ENCODE peak calls at places on chromosomes 4 and X, in ten cellular contexts. J is colonic mucosa, X is testis, M is HL-60, K is tibial artery, I is AG10803, H is WERI-Rb-1, V is tibial nerve, C is choroid plexus epithelial cell, L is heart left ventricle. S is an unnamed sample.
A peak's percentile ranks its signal among the peaks of the same experiment; 100 is the strongest.

GRCh38 chr4:43223820-43224219 is 331.3 kb downstream of the GRXCR1 start:
- DNase-seq in J (no peak), M (no peak), H (no peak), V (no peak), L (no peak), C (no peak), K (no peak), X (no peak), I (no peak), S (peak; percentile 16)

GRCh38 chr4:41369680-41370079 is 113.0 kb downstream of the UCHL1 start:
- DNase-seq in I (no peak), C (no peak), H (no peak), M (no peak), K (peak; percentile 70), X (no peak), J (no peak), V (no peak), L (peak; percentile 83), S (no peak)

GRCh38 chrX:108167211-108167872 is 75.8 kb downstream of the ATG4A start:
- DNase-seq in M (no peak), X (no peak), K (no peak), J (no peak), L (no peak), H (no peak), I (peak; percentile 12), V (no peak), C (peak; percentile 76), S (peak; percentile 37)

GRCh38 chrX:25523574-25523973 is 507.8 kb upstream of the ARX start:
- DNase-seq in M (peak; percentile 21), C (peak; percentile 63), K (no peak), H (peak; percentile 42), L (no peak), V (no peak), X (peak; percentile 36), I (peak; percentile 7), J (no peak), S (peak; percentile 2)

GRCh38 chrX:87846956-87847355 is 329.4 kb downstream of the KLHL4 start:
- DNase-seq in L (no peak), X (no peak), I (no peak), K (no peak), M (no peak), C (no peak), H (no peak), J (no peak), V (no peak), S (no peak)

GRCh38 chrX:147217334-147217733 is 402.8 kb upstream of the CXorf51A start:
- DNase-seq in I (no peak), K (no peak), M (no peak), J (no peak), H (no peak), V (no peak), C (no peak), X (no peak), L (no peak), S (no peak)

GRCh38 chr4:122313001-122313400 is 65.8 kb upstream of the ADAD1 start:
- DNase-seq in V (no peak), C (no peak), K (no peak), I (no peak), X (no peak), H (no peak), L (no peak), J (no peak), M (no peak), S (no peak)

GRCh38 chr4:39873823-39874222 is 103.9 kb downstream of the PDS5A start:
- DNase-seq in J (no peak), X (no peak), M (no peak), H (no peak), L (no peak), K (no peak), C (peak; percentile 80), I (peak; percentile 14), V (no peak), S (peak; percentile 81)

GRCh38 chrX:13688772-13689518 is at the start of gene RAB9A:
- DNase-seq in L (peak; percentile 88), H (peak; percentile 93), C (peak; percentile 65), M (peak; percentile 75), X (peak; percentile 86), J (peak; percentile 92), I (peak; percentile 62), V (peak; percentile 77), K (peak; percentile 74), S (peak; percentile 80)

GRCh38 chr4:74440356-74440755 is 4.6 kb upstream of the AREG start:
- DNase-seq in J (no peak), C (peak; percentile 20), I (no peak), H (no peak), M (no peak), V (no peak), K (no peak), X (peak; percentile 64), L (no peak), S (no peak)

GRCh38 chrX:129823115-129823514 is 20.6 kb downstream of the ZDHHC9 start:
- DNase-seq in V (no peak), L (no peak), J (peak; percentile 43), H (peak; percentile 49), X (peak; percentile 37), M (peak; percentile 58), I (peak; percentile 27), C (peak; percentile 66), K (peak; percentile 26), S (peak; percentile 34)

GRCh38 chr4:3826247-3827172 is 60.3 kb downstream of the ADRA2C start:
- DNase-seq in V (no peak), J (no peak), X (no peak), K (no peak), C (no peak), H (no peak), I (no peak), L (no peak), M (no peak), S (no peak)

GRCh38 chrX:39242187-39242586 is 440.9 kb downstream of the MID1IP1 start:
- DNase-seq in L (no peak), M (peak; percentile 12), X (peak; percentile 24), V (no peak), I (no peak), H (peak; percentile 45), J (peak; percentile 64), K (no peak), C (peak; percentile 36), S (peak; percentile 11)
- TF ChIP-seq CTCF in L (peak; percentile 29), M (peak; percentile 12), X (peak; percentile 21), V (peak; percentile 25), I (peak; percentile 33), H (peak; percentile 74), J (peak; percentile 45), K (peak; percentile 11), C (peak; percentile 52), S (peak; percentile 40)

DNA sequence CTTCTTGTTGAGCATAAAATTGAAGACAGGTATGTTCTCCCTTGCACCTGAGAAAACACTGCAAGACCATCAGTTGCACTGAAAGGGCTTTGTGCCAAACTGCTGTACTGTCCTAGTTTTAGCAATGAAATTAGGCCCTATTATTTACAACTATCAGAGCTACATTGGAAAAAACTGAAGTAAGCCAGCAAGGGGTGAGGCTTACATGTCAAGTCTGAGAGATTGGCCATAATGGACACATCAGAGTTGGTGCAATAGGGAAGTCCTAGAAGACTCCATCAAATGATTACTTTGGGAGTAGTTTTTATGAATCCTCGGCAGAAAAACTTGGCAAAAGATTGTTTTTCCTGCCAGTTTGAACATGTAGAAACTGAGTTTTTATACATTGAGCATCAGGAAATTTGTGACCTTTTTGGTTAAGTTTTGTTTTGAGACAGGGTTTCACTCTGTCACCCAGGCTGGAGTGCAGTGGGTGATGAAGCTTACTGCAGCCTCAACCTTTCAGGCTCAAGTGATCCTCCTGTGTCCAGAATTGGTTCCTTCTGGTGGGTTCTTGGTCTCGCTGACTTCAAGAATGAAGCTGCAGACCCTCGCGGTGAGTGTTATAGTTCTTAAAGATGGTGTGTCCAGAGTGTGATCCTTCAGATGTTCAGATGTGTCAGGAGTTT is 160.1 kb upstream of the BANK1 start:
- DNase-seq in I (no peak), K (no peak), V (no peak), L (no peak), J (no peak), X (no peak), H (no peak), M (no peak), C (no peak), S (no peak)
- H3K4me3 ChIP-seq in I (no peak overlapping the region), K (no peak overlapping the region), V (no peak overlapping the region), L (no peak overlapping the region), J (no peak overlapping the region), X (no peak overlapping the region), H (no peak overlapping the region), M (no peak overlapping the region), C (no peak overlapping the region), S (no peak overlapping the region)

GRCh38 chr4:77819836-77820679 is 890 bp upstream of the CNOT6L start:
- DNase-seq in J (peak; percentile 97), X (peak; percentile 96), M (peak; percentile 89), L (peak; percentile 94), I (peak; percentile 74), V (peak; percentile 86), C (peak; percentile 89), K (peak; percentile 89), H (peak; percentile 90), S (peak; percentile 82)
- TF ChIP-seq CTCF in J (no peak), X (peak; percentile 8), M (no peak), L (no peak), I (peak; percentile 10), V (no peak), C (no peak), K (no peak), H (peak; percentile 3), S (no peak)

GRCh38 chr4:15757084-15757483 is 21.0 kb upstream of the CD38 start:
- DNase-seq in J (no peak), M (no peak), X (no peak), I (no peak), K (no peak), H (no peak), L (no peak), C (no peak), V (no peak), S (no peak)

GRCh38 chr4:15755781-15756180 is 22.3 kb upstream of the CD38 start:
- DNase-seq in J (no peak), M (no peak), L (no peak), H (no peak), C (peak; percentile 42), K (no peak), X (no peak), I (no peak), V (no peak), S (peak; percentile 49)

GRCh38 chr4:15758294-15758693 is 19.8 kb upstream of the CD38 start:
- DNase-seq in L (no peak), C (no peak), X (no peak), M (no peak), H (no peak), I (no peak), K (no peak), J (no peak), V (no peak), S (no peak)

GRCh38 chr4:15755321-15755750 is 22.8 kb upstream of the CD38 start:
- DNase-seq in L (no peak), X (no peak), H (no peak), V (no peak), K (no peak), J (no peak), C (peak; percentile 85), M (no peak), I (peak; percentile 13), S (peak; percentile 92)

DNA sequence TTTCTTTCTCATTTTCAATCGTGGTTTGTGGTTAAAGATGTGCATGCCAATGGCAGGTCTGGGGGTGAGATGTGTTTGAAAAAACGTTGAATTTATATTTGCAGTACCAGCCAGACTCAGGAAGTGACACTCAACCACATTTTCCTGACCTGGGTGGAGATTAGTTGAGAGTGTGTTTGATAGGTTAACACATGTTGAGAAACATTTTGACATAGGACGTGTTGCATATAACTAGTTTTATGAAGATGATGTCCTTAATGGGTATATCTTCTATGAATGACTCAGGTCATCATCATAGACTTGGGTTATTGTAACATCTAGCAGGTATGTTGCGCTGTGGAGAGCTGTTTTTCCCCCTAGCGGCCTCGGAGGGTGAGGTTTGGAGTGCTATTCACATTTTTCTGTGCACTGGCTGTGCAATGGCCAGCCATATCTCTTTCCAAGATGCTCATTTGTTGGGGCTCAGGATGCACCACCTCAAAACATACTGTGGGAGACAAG is 21.7 kb upstream of the CD38 start:
- DNase-seq in L (no peak), C (peak; percentile 73), X (no peak), K (no peak), I (no peak), H (no peak), V (no peak), M (peak; percentile 94), J (peak; percentile 24), S (peak; percentile 97)
- H3K4me3 ChIP-seq in L (no peak overlapping the region), C (no peak overlapping the region), X (no peak overlapping the region), K (no peak overlapping the region), I (no peak overlapping the region), H (no peak overlapping the region), V (no peak overlapping the region), M (no peak overlapping the region), J (no peak overlapping the region), S (peak overlapping the region; percentile 10)